ENCODE peak calls at places on chromosomes 16 and 17, in ten cellular contexts. One of them, this sample, is unnamed.

GRCh38 chr16:27363797-27364196 is 38.2 kb upstream of the IL21R start:
- DNase-seq in NCI-H510A treated with DMSO at 0.1 percent for 48 hours: peak
- DNase-seq in EH: peak
- DNase-seq in LHCN-M2: no peak
- DNase-seq in ovary: no peak
- DNase-seq in lung: peak
- DNase-seq in ACHN: no peak
- DNase-seq in HCT116: no peak
- DNase-seq in EL: no peak
- DNase-seq in A172: peak
- DNase-seq in this sample: no peak

GRCh38 chr17:72004476-72005331 is 116.1 kb upstream of the SOX9 start:
- DNase-seq in ACHN: no peak
- DNase-seq in lung: no peak
- DNase-seq in NCI-H510A treated with DMSO at 0.1 percent for 48 hours: no peak
- DNase-seq in HCT116: no peak
- DNase-seq in EL: peak
- DNase-seq in LHCN-M2: peak
- DNase-seq in EH: no peak
- DNase-seq in ovary: no peak
- DNase-seq in A172: peak
- DNase-seq in this sample: no peak

GRCh38 chr16:53207810-53208752 is 153.3 kb downstream of the CHD9 start:
- DNase-seq in LHCN-M2: peak
- DNase-seq in A172: peak
- DNase-seq in NCI-H510A treated with DMSO at 0.1 percent for 48 hours: peak
- DNase-seq in EL: peak
- DNase-seq in HCT116: peak
- DNase-seq in ovary: peak
- DNase-seq in lung: peak
- DNase-seq in EH: peak
- DNase-seq in ACHN: peak
- DNase-seq in this sample: peak

GRCh38 chr17:68198931-68199836 is 48.7 kb upstream of the AMZ2 start:
- DNase-seq in LHCN-M2: no peak
- DNase-seq in HCT116: no peak
- DNase-seq in ovary: no peak
- DNase-seq in lung: no peak
- DNase-seq in ACHN: peak
- DNase-seq in EL: no peak
- DNase-seq in EH: no peak
- DNase-seq in NCI-H510A treated with DMSO at 0.1 percent for 48 hours: peak
- DNase-seq in A172: no peak
- DNase-seq in this sample: no peak

GRCh38 chr17:56908061-56908542 is 5.7 kb downstream of the TRIM25 start:
- DNase-seq in ovary: no peak
- DNase-seq in HCT116: no peak
- DNase-seq in lung: peak
- DNase-seq in EL: no peak
- DNase-seq in NCI-H510A treated with DMSO at 0.1 percent for 48 hours: no peak
- DNase-seq in EH: peak
- DNase-seq in A172: peak
- DNase-seq in LHCN-M2: peak
- DNase-seq in ACHN: peak
- DNase-seq in this sample: no peak

GRCh38 chr17:73639926-73640325 is 4.3 kb downstream of the SDK2 start:
- DNase-seq in LHCN-M2: no peak
- DNase-seq in lung: no peak
- DNase-seq in A172: no peak
- DNase-seq in ACHN: no peak
- DNase-seq in EL: no peak
- DNase-seq in EH: no peak
- DNase-seq in HCT116: no peak
- DNase-seq in NCI-H510A treated with DMSO at 0.1 percent for 48 hours: peak
- DNase-seq in ovary: no peak
- DNase-seq in this sample: no peak

GRCh38 chr17:45355087-45355486 is 38.3 kb upstream of the MAP3K14 start:
- DNase-seq in ovary: no peak
- DNase-seq in EH: peak
- DNase-seq in lung: no peak
- DNase-seq in EL: peak
- DNase-seq in LHCN-M2: no peak
- DNase-seq in HCT116: no peak
- DNase-seq in ACHN: no peak
- DNase-seq in A172: no peak
- DNase-seq in NCI-H510A treated with DMSO at 0.1 percent for 48 hours: no peak
- DNase-seq in this sample: no peak

GRCh38 chr16:23505942-23506605 is 4.2 kb downstream of the GGA2 start:
- DNase-seq in LHCN-M2: peak
- DNase-seq in NCI-H510A treated with DMSO at 0.1 percent for 48 hours: no peak
- DNase-seq in EH: peak
- DNase-seq in lung: no peak
- DNase-seq in ovary: no peak
- DNase-seq in A172: no peak
- DNase-seq in ACHN: peak
- DNase-seq in EL: peak
- DNase-seq in HCT116: no peak
- DNase-seq in this sample: no peak

GRCh38 chr16:30956601-30957455 is 726 bp upstream of the SETD1A start:
- DNase-seq in EH: peak
- DNase-seq in ACHN: peak
- DNase-seq in LHCN-M2: peak
- DNase-seq in NCI-H510A treated with DMSO at 0.1 percent for 48 hours: peak
- DNase-seq in HCT116: peak
- DNase-seq in ovary: peak
- DNase-seq in lung: peak
- DNase-seq in A172: peak
- DNase-seq in EL: peak
- DNase-seq in this sample: peak

GRCh38 chr16:86669285-86669805 is 91.0 kb downstream of the FOXL1 start:
- DNase-seq in EL: no peak
- DNase-seq in ACHN: no peak
- DNase-seq in A172: no peak
- DNase-seq in ovary: no peak
- DNase-seq in HCT116: no peak
- DNase-seq in NCI-H510A treated with DMSO at 0.1 percent for 48 hours: no peak
- DNase-seq in LHCN-M2: no peak
- DNase-seq in EH: no peak
- DNase-seq in lung: no peak
- DNase-seq in this sample: no peak

GRCh38 chr16:19694989-19695388 is 23.0 kb downstream of the KNOP1 start:
- DNase-seq in EH: no peak
- DNase-seq in ovary: no peak
- DNase-seq in lung: no peak
- DNase-seq in HCT116: no peak
- DNase-seq in EL: no peak
- DNase-seq in NCI-H510A treated with DMSO at 0.1 percent for 48 hours: no peak
- DNase-seq in ACHN: no peak
- DNase-seq in A172: no peak
- DNase-seq in LHCN-M2: no peak
- DNase-seq in this sample: no peak

GRCh38 chr16:49918257-49918656 is 62.3 kb upstream of the ZNF423 start:
- DNase-seq in EL: no peak
- DNase-seq in EH: no peak
- DNase-seq in ovary: no peak
- DNase-seq in LHCN-M2: no peak
- DNase-seq in lung: no peak
- DNase-seq in A172: no peak
- DNase-seq in NCI-H510A treated with DMSO at 0.1 percent for 48 hours: no peak
- DNase-seq in HCT116: no peak
- DNase-seq in ACHN: no peak
- DNase-seq in this sample: no peak

GRCh38 chr17:31778538-31778937 is 80.5 kb downstream of the COPRS start:
- DNase-seq in A172: no peak
- DNase-seq in lung: no peak
- DNase-seq in EH: peak
- DNase-seq in EL: no peak
- DNase-seq in ACHN: peak
- DNase-seq in ovary: no peak
- DNase-seq in NCI-H510A treated with DMSO at 0.1 percent for 48 hours: no peak
- DNase-seq in LHCN-M2: no peak
- DNase-seq in HCT116: no peak
- DNase-seq in this sample: no peak

GRCh38 chr16:55053071-55053415 is 122.4 kb downstream of the IRX5 start:
- DNase-seq in A172: no peak
- DNase-seq in LHCN-M2: no peak
- DNase-seq in NCI-H510A treated with DMSO at 0.1 percent for 48 hours: no peak
- DNase-seq in EL: no peak
- DNase-seq in ovary: no peak
- DNase-seq in HCT116: no peak
- DNase-seq in ACHN: no peak
- DNase-seq in EH: no peak
- DNase-seq in lung: no peak
- DNase-seq in this sample: no peak

GRCh38 chr17:76092526-76093413 is 10.8 kb downstream of the EXOC7 start:
- DNase-seq in ovary: no peak
- DNase-seq in HCT116: no peak
- DNase-seq in EH: no peak
- DNase-seq in NCI-H510A treated with DMSO at 0.1 percent for 48 hours: no peak
- DNase-seq in ACHN: no peak
- DNase-seq in A172: no peak
- DNase-seq in lung: no peak
- DNase-seq in LHCN-M2: no peak
- DNase-seq in EL: no peak
- DNase-seq in this sample: no peak

This sample was measured in NCI-H460.